ENCODE peak calls at places on chromosome 9, in six cellular contexts. One of them, this sample, is unnamed.

GRCh38 chr9:13181652-13182051 is 97.8 kb downstream of the MPDZ start:
- DNase-seq in mucosa of descending colon: no peak
- DNase-seq in stomach: no peak
- DNase-seq in uterus: no peak
- DNase-seq in HAP-1: peak; percentile 95
- DNase-seq in sigmoid colon: no peak
- DNase-seq in this sample: no peak

GRCh38 chr9:22838266-22838665 is 391.6 kb downstream of the DMRTA1 start:
- DNase-seq in mucosa of descending colon: no peak
- DNase-seq in stomach: no peak
- DNase-seq in uterus: no peak
- DNase-seq in HAP-1: no peak
- DNase-seq in sigmoid colon: no peak
- DNase-seq in this sample: no peak

GRCh38 chr9:82570226-82570625 is 492.7 kb downstream of the RASEF start:
- DNase-seq in mucosa of descending colon: no peak
- DNase-seq in stomach: no peak
- DNase-seq in uterus: no peak
- DNase-seq in HAP-1: no peak
- DNase-seq in sigmoid colon: no peak
- DNase-seq in this sample: no peak

GRCh38 chr9:94478755-94479730 is 75.8 kb upstream of the PCAT7 start:
- DNase-seq in mucosa of descending colon: no peak
- DNase-seq in stomach: no peak
- DNase-seq in uterus: no peak
- DNase-seq in HAP-1: no peak
- DNase-seq in sigmoid colon: no peak
- DNase-seq in this sample: no peak

GRCh38 chr9:135711411-135711810 is 9.4 kb downstream of the KCNT1 start:
- DNase-seq in mucosa of descending colon: no peak
- DNase-seq in stomach: no peak
- DNase-seq in uterus: no peak
- DNase-seq in HAP-1: no peak
- DNase-seq in sigmoid colon: no peak
- DNase-seq in this sample: no peak

GRCh38 chr9:71762900-71763653 is 5.2 kb downstream of the CEMIP2 start:
- DNase-seq in mucosa of descending colon: no peak
- DNase-seq in stomach: no peak
- DNase-seq in uterus: no peak
- DNase-seq in HAP-1: no peak
- DNase-seq in sigmoid colon: no peak
- DNase-seq in this sample: peak; percentile 51

GRCh38 chr9:99189887-99190596 is 31.7 kb downstream of the ALG2 start:
- DNase-seq in mucosa of descending colon: no peak
- DNase-seq in stomach: no peak
- DNase-seq in uterus: no peak
- DNase-seq in HAP-1: no peak
- DNase-seq in sigmoid colon: no peak
- DNase-seq in this sample: no peak

GRCh38 chr9:69900406-69900805 is 79.8 kb downstream of the CFAP95 start:
- DNase-seq in mucosa of descending colon: no peak
- DNase-seq in stomach: no peak
- DNase-seq in uterus: no peak
- DNase-seq in HAP-1: no peak
- DNase-seq in sigmoid colon: no peak
- DNase-seq in this sample: no peak

GRCh38 chr9:34998266-34998665 is 8.7 kb downstream of the DNAJB5 start:
- DNase-seq in mucosa of descending colon: no peak
- DNase-seq in stomach: no peak
- DNase-seq in uterus: no peak
- DNase-seq in HAP-1: no peak
- DNase-seq in sigmoid colon: no peak
- DNase-seq in this sample: no peak

GRCh38 chr9:18072967-18073366 is 401.0 kb upstream of the ADAMTSL1 start:
- DNase-seq in mucosa of descending colon: no peak
- DNase-seq in stomach: no peak
- DNase-seq in uterus: peak; percentile 56
- DNase-seq in HAP-1: no peak
- DNase-seq in sigmoid colon: no peak
- DNase-seq in this sample: no peak

GRCh38 chr9:35108946-35109575 is 6.1 kb upstream of the STOML2 start:
- DNase-seq in mucosa of descending colon: no peak
- DNase-seq in stomach: no peak
- DNase-seq in uterus: no peak
- DNase-seq in HAP-1: no peak
- DNase-seq in sigmoid colon: no peak
- DNase-seq in this sample: no peak

GRCh38 chr9:100083448-100084144 is 15.2 kb downstream of the ERP44 start:
- DNase-seq in mucosa of descending colon: no peak
- DNase-seq in stomach: no peak
- DNase-seq in uterus: no peak
- DNase-seq in HAP-1: peak; percentile 81
- DNase-seq in sigmoid colon: no peak
- DNase-seq in this sample: no peak

GRCh38 chr9:93598647-93599241 is 22.4 kb downstream of the PHF2 start:
- DNase-seq in mucosa of descending colon: peak; percentile 47
- DNase-seq in stomach: no peak
- DNase-seq in uterus: no peak
- DNase-seq in HAP-1: no peak
- DNase-seq in sigmoid colon: no peak
- DNase-seq in this sample: peak; percentile 42

GRCh38 chr9:38249587-38250210 is 142.8 kb upstream of the ALDH1B1 start:
- DNase-seq in mucosa of descending colon: no peak
- DNase-seq in stomach: no peak
- DNase-seq in uterus: no peak
- DNase-seq in HAP-1: no peak
- DNase-seq in sigmoid colon: no peak
- DNase-seq in this sample: no peak

GRCh38 chr9:101536938-101537337 is 3.3 kb downstream of the RNF20 start:
- DNase-seq in mucosa of descending colon: no peak
- DNase-seq in stomach: no peak
- DNase-seq in uterus: no peak
- DNase-seq in HAP-1: peak; percentile 41
- DNase-seq in sigmoid colon: no peak
- DNase-seq in this sample: peak; percentile 48

GRCh38 chr9:37172511-37172910 is 52.1 kb downstream of the ZCCHC7 start:
- DNase-seq in mucosa of descending colon: no peak
- DNase-seq in stomach: no peak
- DNase-seq in uterus: no peak
- DNase-seq in HAP-1: no peak
- DNase-seq in sigmoid colon: no peak
- DNase-seq in this sample: no peak

GRCh38 chr9:113454914-113455761 is 8.4 kb upstream of the RGS3 start:
- DNase-seq in mucosa of descending colon: no peak
- DNase-seq in stomach: peak; percentile 69
- DNase-seq in uterus: peak; percentile 50
- DNase-seq in HAP-1: no peak
- DNase-seq in sigmoid colon: peak; percentile 74
- DNase-seq in this sample: peak; percentile 69

GRCh38 chr9:78989031-78989658 is 582.6 kb upstream of the TLE4 start:
- DNase-seq in mucosa of descending colon: no peak
- DNase-seq in stomach: no peak
- DNase-seq in uterus: no peak
- DNase-seq in HAP-1: no peak
- DNase-seq in sigmoid colon: no peak
- DNase-seq in this sample: no peak

GRCh38 chr9:110623462-110624025 is 44.0 kb upstream of the SVEP1 start:
- DNase-seq in mucosa of descending colon: no peak
- DNase-seq in stomach: peak; percentile 35
- DNase-seq in uterus: no peak
- DNase-seq in HAP-1: peak; percentile 50
- DNase-seq in sigmoid colon: no peak
- DNase-seq in this sample: peak; percentile 42

GRCh38 chr9:124216474-124217176 is 41.1 kb upstream of the NEK6 start:
- DNase-seq in mucosa of descending colon: peak; percentile 72
- DNase-seq in stomach: peak; percentile 35
- DNase-seq in uterus: no peak
- DNase-seq in HAP-1: no peak
- DNase-seq in sigmoid colon: peak; percentile 54
- DNase-seq in this sample: no peak

GRCh38 chr9:124219290-124219605 is 38.5 kb upstream of the NEK6 start:
- DNase-seq in mucosa of descending colon: no peak
- DNase-seq in stomach: no peak
- DNase-seq in uterus: no peak
- DNase-seq in HAP-1: no peak
- DNase-seq in sigmoid colon: peak; percentile 4
- DNase-seq in this sample: no peak

GRCh38 chr9:124220551-124221451 is 36.9 kb upstream of the NEK6 start:
- DNase-seq in mucosa of descending colon: no peak
- DNase-seq in stomach: peak; percentile 82
- DNase-seq in uterus: no peak
- DNase-seq in HAP-1: no peak
- DNase-seq in sigmoid colon: peak; percentile 65
- DNase-seq in this sample: peak; percentile 1

GRCh38 chr9:124217839-124218437 is 39.8 kb upstream of the NEK6 start:
- DNase-seq in mucosa of descending colon: no peak
- DNase-seq in stomach: peak; percentile 25
- DNase-seq in uterus: no peak
- DNase-seq in HAP-1: no peak
- DNase-seq in sigmoid colon: peak; percentile 45
- DNase-seq in this sample: no peak

GRCh38 chr9:124218438-124219289 is 39.1 kb upstream of the NEK6 start:
- DNase-seq in mucosa of descending colon: peak; percentile 76
- DNase-seq in stomach: peak; percentile 68
- DNase-seq in uterus: no peak
- DNase-seq in HAP-1: no peak
- DNase-seq in sigmoid colon: peak; percentile 74
- DNase-seq in this sample: peak; percentile 64
- H3K4me1 ChIP-seq in mucosa of descending colon: peaks cover 36% of the 10 kb centered on the region
- H3K4me1 ChIP-seq in stomach: peaks cover 21% of the 10 kb centered on the region
- H3K4me1 ChIP-seq in uterus: no peaks in the 10 kb centered on the region
- H3K4me1 ChIP-seq in HAP-1: no peaks in the 10 kb centered on the region
- H3K4me1 ChIP-seq in sigmoid colon: peaks cover 14% of the 10 kb centered on the region
- H3K4me1 ChIP-seq in this sample: peaks cover 29% of the 10 kb centered on the region

GRCh38 chr9:28050046-28050445 is 476.8 kb upstream of the C9orf72 start:
- DNase-seq in mucosa of descending colon: no peak
- DNase-seq in stomach: no peak
- DNase-seq in uterus: no peak
- DNase-seq in HAP-1: no peak
- DNase-seq in sigmoid colon: no peak
- DNase-seq in this sample: no peak
- H3K9me3 ChIP-seq in mucosa of descending colon: no peaks in the 10 kb centered on the region
- H3K9me3 ChIP-seq in stomach: no peaks in the 10 kb centered on the region
- H3K9me3 ChIP-seq in uterus: no peaks in the 10 kb centered on the region
- H3K9me3 ChIP-seq in HAP-1: no peaks in the 10 kb centered on the region
- H3K9me3 ChIP-seq in sigmoid colon: no peaks in the 10 kb centered on the region
- H3K9me3 ChIP-seq in this sample: no peaks in the 10 kb centered on the region

GRCh38 chr9:134210908-134211810 is 46.8 kb upstream of the RNU6ATAC start:
- DNase-seq in mucosa of descending colon: peak; percentile 53
- DNase-seq in stomach: no peak
- DNase-seq in uterus: no peak
- DNase-seq in HAP-1: no peak
- DNase-seq in sigmoid colon: peak; percentile 75
- DNase-seq in this sample: no peak
- H3K4me1 ChIP-seq in mucosa of descending colon: no peaks in the 10 kb centered on the region
- H3K4me1 ChIP-seq in stomach: peaks cover 4% of the 10 kb centered on the region
- H3K4me1 ChIP-seq in uterus: no peaks in the 10 kb centered on the region
- H3K4me1 ChIP-seq in HAP-1: no peaks in the 10 kb centered on the region
- H3K4me1 ChIP-seq in sigmoid colon: peaks cover 27% of the 10 kb centered on the region
- H3K4me1 ChIP-seq in this sample: peaks cover 27% of the 10 kb centered on the region

GRCh38 chr9:129513282-129513681 is 107.6 kb downstream of the C9orf50 start:
- DNase-seq in mucosa of descending colon: no peak
- DNase-seq in stomach: no peak
- DNase-seq in uterus: no peak
- DNase-seq in HAP-1: no peak
- DNase-seq in sigmoid colon: peak; percentile 2
- DNase-seq in this sample: no peak
- H3K9me3 ChIP-seq in mucosa of descending colon: peaks cover 18% of the 10 kb centered on the region
- H3K9me3 ChIP-seq in stomach: peaks cover 12% of the 10 kb centered on the region
- H3K9me3 ChIP-seq in uterus: no peaks in the 10 kb centered on the region
- H3K9me3 ChIP-seq in HAP-1: peaks cover 26% of the 10 kb centered on the region
- H3K9me3 ChIP-seq in sigmoid colon: peaks cover 5% of the 10 kb centered on the region
- H3K9me3 ChIP-seq in this sample: peaks cover 27% of the 10 kb centered on the region

GRCh38 chr9:77964258-77964657 is 67.4 kb downstream of the GNAQ start:
- DNase-seq in mucosa of descending colon: no peak
- DNase-seq in stomach: no peak
- DNase-seq in uterus: no peak
- DNase-seq in HAP-1: no peak
- DNase-seq in sigmoid colon: no peak
- DNase-seq in this sample: no peak

GRCh38 chr9:77961541-77961940 is 70.1 kb downstream of the GNAQ start:
- DNase-seq in mucosa of descending colon: no peak
- DNase-seq in stomach: no peak
- DNase-seq in uterus: no peak
- DNase-seq in HAP-1: no peak
- DNase-seq in sigmoid colon: no peak
- DNase-seq in this sample: no peak

GRCh38 chr9:77957652-77958051 is 74.0 kb downstream of the GNAQ start:
- DNase-seq in mucosa of descending colon: no peak
- DNase-seq in stomach: no peak
- DNase-seq in uterus: no peak
- DNase-seq in HAP-1: no peak
- DNase-seq in sigmoid colon: no peak
- DNase-seq in this sample: no peak

GRCh38 chr9:77959803-77960202 is 71.8 kb downstream of the GNAQ start:
- DNase-seq in mucosa of descending colon: no peak
- DNase-seq in stomach: no peak
- DNase-seq in uterus: no peak
- DNase-seq in HAP-1: no peak
- DNase-seq in sigmoid colon: no peak
- DNase-seq in this sample: no peak

DNA sequence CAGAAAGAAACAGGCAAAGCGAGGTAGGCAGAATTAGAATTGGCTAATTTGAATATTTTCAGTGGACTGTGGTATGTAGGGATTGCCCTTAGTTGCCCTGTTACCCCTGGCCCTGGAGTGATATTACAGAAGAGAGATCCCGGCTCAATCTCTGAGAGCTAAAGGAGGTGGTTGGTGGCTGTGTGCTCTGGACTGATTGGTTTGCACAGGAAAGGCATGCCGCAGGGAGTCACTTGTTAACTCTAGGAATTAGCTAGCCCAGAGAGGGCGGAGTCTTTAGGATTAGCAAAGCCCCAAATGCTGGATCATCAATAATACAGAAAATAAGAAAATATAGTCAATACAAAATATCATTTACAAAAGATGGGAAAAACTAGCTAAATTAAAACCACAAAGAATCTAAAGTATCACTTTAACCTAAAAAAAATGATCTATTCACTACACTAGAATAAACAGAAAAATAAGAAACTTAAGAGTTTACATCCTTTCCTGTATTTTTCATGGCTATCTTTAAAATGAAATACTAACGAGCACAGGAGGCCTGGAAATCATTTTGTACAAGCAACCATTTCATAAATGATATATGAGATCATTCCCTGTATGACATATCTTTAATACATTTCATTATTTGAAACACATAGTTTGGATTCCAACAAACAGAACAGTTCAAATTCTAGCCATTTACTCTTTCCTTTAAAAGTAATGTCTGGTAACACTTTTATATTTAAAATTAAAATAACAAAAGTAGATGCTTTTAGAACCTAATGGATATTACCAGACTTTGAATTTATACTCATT is 71.1 kb downstream of the GNAQ start:
- DNase-seq in mucosa of descending colon: no peak
- DNase-seq in stomach: no peak
- DNase-seq in uterus: no peak
- DNase-seq in HAP-1: peak; percentile 37
- DNase-seq in sigmoid colon: no peak
- DNase-seq in this sample: no peak
- H3K4me1 ChIP-seq in mucosa of descending colon: no peaks in the 10 kb centered on the region
- H3K4me1 ChIP-seq in stomach: peaks cover 22% of the 10 kb centered on the region
- H3K4me1 ChIP-seq in uterus: peaks cover 3% of the 10 kb centered on the region
- H3K4me1 ChIP-seq in HAP-1: peaks cover 12% of the 10 kb centered on the region
- H3K4me1 ChIP-seq in sigmoid colon: peaks cover 70% of the 10 kb centered on the region
- H3K4me1 ChIP-seq in this sample: peaks cover 22% of the 10 kb centered on the region